ENCODE peak calls at places on chromosomes 4 and X, in six cellular contexts. V is psoas muscle, M is AG10803, X is neural progenitor cell, S is mucosa of descending colon, W is mammary epithelial cell. U is an unnamed sample.

GRCh38 chr4:19575959-19576358 is 675.7 kb upstream of the SLIT2 start:
- DNase-seq in V (no peak), S (no peak), W (no peak), X (no peak), M (peak; percentile 9), U (no peak)

GRCh38 chrX:38929966-38930421 is 128.7 kb downstream of the MID1IP1 start:
- DNase-seq in S (no peak), W (peak; percentile 42), M (peak; percentile 70), V (peak; percentile 19), X (no peak), U (no peak)

GRCh38 chr4:16598241-16599224 is 299.9 kb downstream of the LDB2 start:
- DNase-seq in W (no peak), S (no peak), X (no peak), M (peak; percentile 62), V (no peak), U (no peak)

GRCh38 chrX:139286342-139286741 is 244.2 kb upstream of the F9 start:
- DNase-seq in W (no peak), X (no peak), M (no peak), V (no peak), S (no peak), U (no peak)

GRCh38 chrX:143171703-143172102 is 146.0 kb downstream of the SPANXN4 start:
- DNase-seq in M (no peak), X (no peak), W (no peak), V (no peak), S (no peak), U (no peak)

GRCh38 chr4:159137176-159137575 is 34.3 kb downstream of the RAPGEF2 start:
- DNase-seq in X (peak; percentile 24), M (no peak), S (peak; percentile 24), V (no peak), W (peak; percentile 7), U (no peak)

GRCh38 chr4:40848981-40849380 is 99.2 kb downstream of the NSUN7 start:
- DNase-seq in W (no peak), M (peak; percentile 18), V (no peak), S (no peak), X (no peak), U (no peak)

GRCh38 chr4:77310931-77311330 is 153.9 kb downstream of the CCNG2 start:
- DNase-seq in V (no peak), W (peak; percentile 12), S (no peak), X (no peak), M (peak; percentile 61), U (no peak)

GRCh38 chrX:154074199-154074598 is 23.3 kb downstream of the MECP2 start:
- DNase-seq in S (no peak), V (no peak), X (no peak), W (peak; percentile 54), M (peak; percentile 72), U (no peak)

GRCh38 chr4:153117554-153117953 is 86.7 kb upstream of the TRIM2 start:
- DNase-seq in M (no peak), V (no peak), X (no peak), S (no peak), W (no peak), U (no peak)
- TF ChIP-seq CTCF in M (no peak), V (no peak), X (no peak), S (no peak), W (no peak), U (no peak)

GRCh38 chrX:2910109-2910508 is 19.0 kb downstream of the ARSD start:
- DNase-seq in V (no peak), M (no peak), W (no peak), X (no peak), S (no peak), U (no peak)

GRCh38 chrX:2917767-2918166 is 11.4 kb downstream of the ARSD start:
- DNase-seq in V (no peak), M (no peak), S (no peak), X (no peak), W (no peak), U (no peak)

GRCh38 chrX:2908125-2908685 is 20.9 kb downstream of the ARSD start:
- DNase-seq in X (no peak), S (no peak), W (no peak), M (no peak), V (no peak), U (no peak)

GRCh38 chrX:2907295-2907694 is 21.8 kb downstream of the ARSD start:
- DNase-seq in V (no peak), X (no peak), W (no peak), M (no peak), S (no peak), U (no peak)

GRCh38 chrX:2913118-2913517 is 16.0 kb downstream of the ARSD start:
- DNase-seq in M (no peak), V (no peak), S (no peak), X (no peak), W (no peak), U (no peak)
- TF ChIP-seq CTCF in M (peak; percentile 5), V (no peak), S (no peak), X (peak; percentile 47), W (no peak), U (peak; percentile 37)

DNA sequence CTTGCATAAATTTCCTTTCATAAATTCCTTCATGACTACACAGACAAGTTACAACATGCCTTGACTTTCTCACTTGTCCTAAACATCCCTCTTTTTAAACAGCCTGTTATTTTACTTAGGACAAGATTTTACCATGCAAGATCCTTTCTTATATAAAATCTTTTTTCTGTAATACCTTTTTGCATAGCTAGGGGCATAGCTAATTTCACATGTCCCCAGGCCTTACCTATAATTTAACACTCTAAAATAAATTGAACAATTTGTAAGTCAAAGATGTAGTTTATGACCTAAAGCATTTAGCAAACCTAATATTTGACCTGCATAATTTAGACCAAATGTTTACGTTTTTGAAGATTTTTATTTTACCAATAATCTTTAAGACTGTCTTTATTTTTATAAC is 396.3 kb upstream of the FSTL5 start:
- DNase-seq in X (no peak), M (no peak), W (peak; percentile 7), V (no peak), S (no peak), U (no peak)
- TF ChIP-seq CTCF in X (no peak), M (no peak), W (peak; percentile 12), V (no peak), S (no peak), U (no peak)

GRCh38 chr4:164748375-164748774 is 5.6 kb upstream of the SMIM31 start:
- DNase-seq in W (peak; percentile 7), S (no peak), V (no peak), X (peak; percentile 33), M (peak; percentile 19), U (no peak)
- TF ChIP-seq CTCF in W (peak; percentile 32), S (no peak), V (no peak), X (peak; percentile 65), M (peak; percentile 54), U (peak; percentile 58)

DNA sequence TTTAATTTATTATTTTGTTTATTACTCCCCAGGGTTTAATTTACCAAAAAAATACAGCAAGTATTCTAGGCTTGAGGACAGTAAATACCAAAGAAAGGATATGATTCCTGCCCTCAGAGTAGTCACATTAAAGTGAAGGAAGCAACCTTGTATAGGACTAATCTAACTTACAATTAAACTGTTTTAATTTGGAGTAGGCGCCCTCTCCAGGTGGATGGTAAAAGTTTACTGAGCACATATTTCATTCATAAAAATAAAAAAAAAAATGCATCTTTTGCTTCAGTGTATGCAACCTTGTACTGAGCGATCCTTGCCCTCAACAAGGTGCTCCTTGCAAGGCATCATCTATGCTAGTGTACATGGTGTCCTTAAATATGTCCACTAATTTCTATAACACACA is 72.0 kb upstream of the MAGEB16 start:
- DNase-seq in W (peak; percentile 9), X (no peak), V (no peak), S (peak; percentile 44), M (no peak), U (no peak)
- TF ChIP-seq CTCF in W (peak; percentile 54), X (peak; percentile 41), V (no peak), S (no peak), M (no peak), U (peak; percentile 31)

U was measured in osteocyte.